ENCODE peak calls at places on chromosomes 16 and 17, in four cellular contexts. One of them, this sample, is unnamed. For H3K9me3, the result is how much of the 10 kb centered on the place peaks cover.

GRCh38 chr17:9883451-9883850 is 21.6 kb downstream of the RCVRN start:
- DNase-seq in cardiac muscle cell: no peak
- DNase-seq in CD4-positive, alpha-beta T cell: no peak
- DNase-seq in breast epithelium: no peak
- DNase-seq in this sample: no peak

GRCh38 chr17:19376799-19377198 is 1.5 kb upstream of the MAPK7 start:
- DNase-seq in cardiac muscle cell: no peak
- DNase-seq in CD4-positive, alpha-beta T cell: no peak
- DNase-seq in breast epithelium: no peak
- DNase-seq in this sample: no peak

GRCh38 chr16:76607317-76607716 is 330.1 kb downstream of the CNTNAP4 start:
- DNase-seq in cardiac muscle cell: no peak
- DNase-seq in CD4-positive, alpha-beta T cell: no peak
- DNase-seq in breast epithelium: no peak
- DNase-seq in this sample: no peak

GRCh38 chr16:3576211-3576610 is 992 bp downstream of the NLRC3 start:
- DNase-seq in cardiac muscle cell: no peak
- DNase-seq in CD4-positive, alpha-beta T cell: no peak
- DNase-seq in breast epithelium: no peak
- DNase-seq in this sample: no peak

GRCh38 chr17:78717431-78717980 is 64.6 kb downstream of the CYTH1 start:
- DNase-seq in cardiac muscle cell: no peak
- DNase-seq in CD4-positive, alpha-beta T cell: no peak
- DNase-seq in breast epithelium: no peak
- DNase-seq in this sample: no peak

GRCh38 chr16:264440-264951 is 11.2 kb downstream of the RGS11 start:
- DNase-seq in cardiac muscle cell: no peak
- DNase-seq in CD4-positive, alpha-beta T cell: no peak
- DNase-seq in breast epithelium: no peak
- DNase-seq in this sample: no peak

GRCh38 chr16:78365376-78365775 is 265.9 kb downstream of the WWOX start:
- DNase-seq in cardiac muscle cell: no peak
- DNase-seq in CD4-positive, alpha-beta T cell: no peak
- DNase-seq in breast epithelium: no peak
- DNase-seq in this sample: no peak

GRCh38 chr17:56681561-56682266 is 88.2 kb downstream of the NOG start:
- DNase-seq in cardiac muscle cell: no peak
- DNase-seq in CD4-positive, alpha-beta T cell: no peak
- DNase-seq in breast epithelium: no peak
- DNase-seq in this sample: no peak

GRCh38 chr17:50471009-50471905 is 2.6 kb upstream of the CHAD start:
- DNase-seq in cardiac muscle cell: no peak
- DNase-seq in CD4-positive, alpha-beta T cell: no peak
- DNase-seq in breast epithelium: no peak
- DNase-seq in this sample: no peak

GRCh38 chr17:2053380-2054261 is 1.3 kb upstream of the HIC1 start:
- DNase-seq in cardiac muscle cell: peak
- DNase-seq in CD4-positive, alpha-beta T cell: peak
- DNase-seq in breast epithelium: no peak
- DNase-seq in this sample: no peak

GRCh38 chr16:80580109-80580832 is 39.5 kb downstream of the DYNLRB2 start:
- DNase-seq in cardiac muscle cell: no peak
- DNase-seq in CD4-positive, alpha-beta T cell: peak
- DNase-seq in breast epithelium: no peak
- DNase-seq in this sample: no peak

GRCh38 chr16:17270111-17270510 is 200.6 kb downstream of the XYLT1 start:
- DNase-seq in cardiac muscle cell: no peak
- DNase-seq in CD4-positive, alpha-beta T cell: no peak
- DNase-seq in breast epithelium: no peak
- DNase-seq in this sample: no peak

GRCh38 chr16:20789130-20789529 is 17.1 kb downstream of the ERI2 start:
- DNase-seq in cardiac muscle cell: no peak
- DNase-seq in CD4-positive, alpha-beta T cell: no peak
- DNase-seq in breast epithelium: no peak
- DNase-seq in this sample: no peak

GRCh38 chr17:78337244-78338109 is 22.4 kb downstream of the SOCS3 start:
- DNase-seq in cardiac muscle cell: no peak
- DNase-seq in CD4-positive, alpha-beta T cell: no peak
- DNase-seq in breast epithelium: no peak
- DNase-seq in this sample: no peak

GRCh38 chr16:27428035-27428785 is 26.2 kb downstream of the IL21R start:
- DNase-seq in cardiac muscle cell: no peak
- DNase-seq in CD4-positive, alpha-beta T cell: no peak
- DNase-seq in breast epithelium: no peak
- DNase-seq in this sample: peak
- TF ChIP-seq CTCF in cardiac muscle cell: peak
- TF ChIP-seq CTCF in CD4-positive, alpha-beta T cell: no peak
- TF ChIP-seq CTCF in breast epithelium: no peak
- TF ChIP-seq CTCF in this sample: no peak

GRCh38 chr16:75175074-75175473 is 26.8 kb downstream of the ZFP1 start:
- DNase-seq in cardiac muscle cell: no peak
- DNase-seq in CD4-positive, alpha-beta T cell: no peak
- DNase-seq in breast epithelium: no peak
- DNase-seq in this sample: no peak
- H3K9me3 ChIP-seq in cardiac muscle cell: under half
- H3K9me3 ChIP-seq in CD4-positive, alpha-beta T cell: half or more
- H3K9me3 ChIP-seq in breast epithelium: under half
- H3K9me3 ChIP-seq in this sample: under half

GRCh38 chr17:45316271-45317112 is at the start of gene MAP3K14:
- DNase-seq in cardiac muscle cell: peak
- DNase-seq in CD4-positive, alpha-beta T cell: peak
- DNase-seq in breast epithelium: peak
- DNase-seq in this sample: peak
- TF ChIP-seq CTCF in cardiac muscle cell: peak
- TF ChIP-seq CTCF in CD4-positive, alpha-beta T cell: no peak
- TF ChIP-seq CTCF in breast epithelium: peak
- TF ChIP-seq CTCF in this sample: no peak

DNA sequence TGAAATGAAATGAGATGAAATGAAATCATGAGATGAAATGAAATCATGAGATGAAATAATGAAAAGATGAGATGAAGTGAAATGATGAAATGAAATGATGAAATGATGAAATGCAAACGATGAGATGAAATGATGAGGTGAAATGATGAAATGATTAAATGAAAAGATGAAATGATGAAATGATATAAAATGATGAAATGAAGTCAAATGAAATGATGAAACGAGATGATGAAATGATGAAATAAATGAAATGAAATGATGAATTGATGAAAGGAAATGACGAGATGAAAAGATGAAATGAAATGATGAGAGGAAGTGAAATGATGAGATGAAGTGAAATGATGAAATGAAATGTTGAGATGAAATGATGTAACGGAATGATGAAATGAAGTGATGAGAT is 595.6 kb downstream of the TP53TG3F start:
- DNase-seq in cardiac muscle cell: no peak
- DNase-seq in CD4-positive, alpha-beta T cell: no peak
- DNase-seq in breast epithelium: no peak
- DNase-seq in this sample: no peak
- H3K9me3 ChIP-seq in cardiac muscle cell: under half
- H3K9me3 ChIP-seq in CD4-positive, alpha-beta T cell: under half
- H3K9me3 ChIP-seq in breast epithelium: under half
- H3K9me3 ChIP-seq in this sample: under half

DNA sequence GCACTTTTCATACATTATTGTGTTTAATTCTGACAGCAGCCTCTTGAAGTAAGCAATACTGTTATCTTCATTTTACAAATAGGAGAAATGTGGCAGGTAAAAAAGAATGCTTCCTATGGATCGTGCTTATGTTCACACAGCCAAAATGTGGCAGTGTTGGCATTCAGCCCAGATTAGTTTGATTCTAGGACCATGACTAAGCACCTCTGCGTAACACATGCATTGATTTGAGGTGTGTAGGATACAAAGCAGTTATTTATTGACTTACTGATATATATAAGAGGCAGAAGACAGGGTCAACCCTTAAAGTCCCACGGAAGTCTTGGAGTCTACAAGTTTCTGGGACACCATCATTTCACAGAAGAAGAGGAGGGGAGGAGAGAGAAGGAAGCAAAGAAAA is 1144.4 kb upstream of the GOT2 start:
- DNase-seq in cardiac muscle cell: peak
- DNase-seq in CD4-positive, alpha-beta T cell: no peak
- DNase-seq in breast epithelium: no peak
- DNase-seq in this sample: no peak
- TF ChIP-seq CTCF in cardiac muscle cell: no peak
- TF ChIP-seq CTCF in CD4-positive, alpha-beta T cell: no peak
- TF ChIP-seq CTCF in breast epithelium: no peak
- TF ChIP-seq CTCF in this sample: no peak

GRCh38 chr17:63780507-63780906 is 6.5 kb downstream of the DDX42 start:
- DNase-seq in cardiac muscle cell: no peak
- DNase-seq in CD4-positive, alpha-beta T cell: no peak
- DNase-seq in breast epithelium: no peak
- DNase-seq in this sample: no peak

GRCh38 chr17:63785556-63785955 is 11.6 kb downstream of the DDX42 start:
- DNase-seq in cardiac muscle cell: no peak
- DNase-seq in CD4-positive, alpha-beta T cell: no peak
- DNase-seq in breast epithelium: no peak
- DNase-seq in this sample: no peak

GRCh38 chr17:63786117-63786516 is 12.1 kb downstream of the DDX42 start:
- DNase-seq in cardiac muscle cell: no peak
- DNase-seq in CD4-positive, alpha-beta T cell: no peak
- DNase-seq in breast epithelium: no peak
- DNase-seq in this sample: no peak

GRCh38 chr17:63783522-63783921 is 9.6 kb downstream of the DDX42 start:
- DNase-seq in cardiac muscle cell: no peak
- DNase-seq in CD4-positive, alpha-beta T cell: no peak
- DNase-seq in breast epithelium: no peak
- DNase-seq in this sample: no peak

GRCh38 chr17:63780928-63781327 is 7.0 kb downstream of the DDX42 start:
- DNase-seq in cardiac muscle cell: no peak
- DNase-seq in CD4-positive, alpha-beta T cell: no peak
- DNase-seq in breast epithelium: no peak
- DNase-seq in this sample: no peak
- H3K9me3 ChIP-seq in cardiac muscle cell: under half
- H3K9me3 ChIP-seq in CD4-positive, alpha-beta T cell: under half
- H3K9me3 ChIP-seq in breast epithelium: under half
- H3K9me3 ChIP-seq in this sample: under half

GRCh38 chr17:80363518-80364090 is 51.4 kb upstream of the ENDOV start:
- DNase-seq in cardiac muscle cell: no peak
- DNase-seq in CD4-positive, alpha-beta T cell: no peak
- DNase-seq in breast epithelium: no peak
- DNase-seq in this sample: no peak

GRCh38 chr17:80360396-80360795 is 54.6 kb upstream of the ENDOV start:
- DNase-seq in cardiac muscle cell: no peak
- DNase-seq in CD4-positive, alpha-beta T cell: no peak
- DNase-seq in breast epithelium: no peak
- DNase-seq in this sample: no peak

GRCh38 chr17:80362428-80363119 is 52.4 kb upstream of the ENDOV start:
- DNase-seq in cardiac muscle cell: no peak
- DNase-seq in CD4-positive, alpha-beta T cell: no peak
- DNase-seq in breast epithelium: no peak
- DNase-seq in this sample: no peak

GRCh38 chr17:80363120-80363515 is 51.8 kb upstream of the ENDOV start:
- DNase-seq in cardiac muscle cell: no peak
- DNase-seq in CD4-positive, alpha-beta T cell: no peak
- DNase-seq in breast epithelium: no peak
- DNase-seq in this sample: no peak

GRCh38 chr17:80361495-80362220 is 53.3 kb upstream of the ENDOV start:
- DNase-seq in cardiac muscle cell: peak
- DNase-seq in CD4-positive, alpha-beta T cell: no peak
- DNase-seq in breast epithelium: no peak
- DNase-seq in this sample: no peak
- TF ChIP-seq CTCF in cardiac muscle cell: peak
- TF ChIP-seq CTCF in CD4-positive, alpha-beta T cell: peak
- TF ChIP-seq CTCF in breast epithelium: no peak
- TF ChIP-seq CTCF in this sample: no peak

GRCh38 chr16:35585411-35585810 is 2126.0 kb downstream of the TP53TG3F start:
- DNase-seq in cardiac muscle cell: no peak
- DNase-seq in CD4-positive, alpha-beta T cell: no peak
- DNase-seq in breast epithelium: no peak
- DNase-seq in this sample: no peak
- H3K9me3 ChIP-seq in cardiac muscle cell: under half
- H3K9me3 ChIP-seq in CD4-positive, alpha-beta T cell: under half
- H3K9me3 ChIP-seq in breast epithelium: under half
- H3K9me3 ChIP-seq in this sample: under half

GRCh38 chr16:68644715-68645493 is at the start of gene CDH3:
- DNase-seq in cardiac muscle cell: peak
- DNase-seq in CD4-positive, alpha-beta T cell: peak
- DNase-seq in breast epithelium: peak
- DNase-seq in this sample: peak
- TF ChIP-seq CTCF in cardiac muscle cell: no peak
- TF ChIP-seq CTCF in CD4-positive, alpha-beta T cell: no peak
- TF ChIP-seq CTCF in breast epithelium: no peak
- TF ChIP-seq CTCF in this sample: no peak

GRCh38 chr17:80264793-80265075 is 4.1 kb downstream of the RNF213 start:
- DNase-seq in cardiac muscle cell: no peak
- DNase-seq in CD4-positive, alpha-beta T cell: no peak
- DNase-seq in breast epithelium: no peak
- DNase-seq in this sample: no peak
- H3K9me3 ChIP-seq in cardiac muscle cell: under half
- H3K9me3 ChIP-seq in CD4-positive, alpha-beta T cell: under half
- H3K9me3 ChIP-seq in breast epithelium: under half
- H3K9me3 ChIP-seq in this sample: under half